ENCODE peak calls at places on chromosomes 1 and 21, in seven cellular contexts. M is SK-N-SH, F is Panc1, C is H1, L is GM12878, E is HCT116, D is HepG2. N is an unnamed sample.

GRCh38 chr1:14300991-14301703 is 297.3 kb upstream of the KAZN start:
- DNase-seq in M (peak), F (no peak), C (no peak), L (no peak), E (no peak), D (no peak), N (no peak)

GRCh38 chr1:243482237-243483022 is 226.6 kb downstream of the SDCCAG8 start:
- DNase-seq in M (peak), F (no peak), C (peak), L (no peak), E (no peak), D (no peak), N (no peak)

GRCh38 chr1:43548285-43549271 is 17.9 kb downstream of the PTPRF start:
- DNase-seq in M (no peak), F (no peak), C (no peak), L (no peak), E (no peak), D (peak), N (no peak)

GRCh38 chr1:7405844-7406500 is 365.1 kb upstream of the VAMP3 start:
- DNase-seq in M (peak), F (no peak), C (peak), L (no peak), E (no peak), D (no peak), N (no peak)

GRCh38 chr1:231719485-231720183 is 93.0 kb downstream of the DISC1 start:
- DNase-seq in M (no peak), F (no peak), C (no peak), L (no peak), E (no peak), D (peak), N (no peak)

GRCh38 chr1:31377361-31377863 is 4.5 kb upstream of the FABP3 start:
- DNase-seq in M (no peak), F (no peak), C (no peak), L (no peak), E (no peak), D (no peak), N (no peak)

GRCh38 chr21:44903054-44903685 is 17.5 kb downstream of the ITGB2 start:
- DNase-seq in M (no peak), F (no peak), C (no peak), L (no peak), E (no peak), D (no peak), N (no peak)

GRCh38 chr1:211337430-211338227 is 11.0 kb downstream of the TRAF5 start:
- DNase-seq in M (no peak), F (no peak), C (peak), L (no peak), E (no peak), D (no peak), N (no peak)

GRCh38 chr1:210647406-210648333 is 319.0 kb downstream of the HHAT start:
- DNase-seq in M (peak), F (no peak), C (no peak), L (no peak), E (no peak), D (no peak), N (no peak)

GRCh38 chr1:8378202-8378601 is 60.3 kb downstream of the SLC45A1 start:
- DNase-seq in M (no peak), F (no peak), C (no peak), L (no peak), E (no peak), D (no peak), N (no peak)

GRCh38 chr1:13513885-13514546 is at the start of gene LRRC38:
- DNase-seq in M (no peak), F (no peak), C (peak), L (no peak), E (no peak), D (no peak), N (no peak)

GRCh38 chr1:111882986-111883560 is 106.4 kb downstream of the KCND3 start:
- DNase-seq in M (no peak), F (no peak), C (no peak), L (no peak), E (no peak), D (no peak), N (no peak)

GRCh38 chr1:163824490-163824889 is 502.7 kb downstream of the NUF2 start:
- DNase-seq in M (no peak), F (no peak), C (no peak), L (no peak), E (no peak), D (no peak), N (no peak)

GRCh38 chr21:15759469-15759868 is 29.7 kb downstream of the USP25 start:
- DNase-seq in M (no peak), F (no peak), C (no peak), L (no peak), E (no peak), D (no peak), N (no peak)

GRCh38 chr1:240559781-240560180 is 52.2 kb downstream of the GREM2 start:
- DNase-seq in M (no peak), F (no peak), C (no peak), L (no peak), E (no peak), D (no peak), N (peak)

GRCh38 chr1:206001476-206001888 is 1.7 kb downstream of the RAB7B start:
- DNase-seq in M (no peak), F (no peak), C (no peak), L (no peak), E (peak), D (no peak), N (peak)
- TF ChIP-seq SIN3A in M (no peak), F (no peak), C (no peak), L (no peak), E (peak), D (no peak), N (no peak)

GRCh38 chr1:24544239-24544638 is 11.6 kb upstream of the NCMAP start:
- DNase-seq in M (no peak), F (no peak), C (no peak), L (no peak), E (no peak), D (no peak), N (no peak)

GRCh38 chr1:24541711-24542346 is 14.1 kb upstream of the NCMAP start:
- DNase-seq in M (peak), F (no peak), C (peak), L (no peak), E (no peak), D (peak), N (no peak)

GRCh38 chr1:24540906-24541710 is 14.8 kb upstream of the NCMAP start:
- DNase-seq in M (no peak), F (peak), C (no peak), L (no peak), E (no peak), D (peak), N (no peak)

GRCh38 chr1:24536391-24536840 is 19.5 kb upstream of the NCMAP start:
- DNase-seq in M (peak), F (no peak), C (no peak), L (peak), E (peak), D (peak), N (no peak)

DNA sequence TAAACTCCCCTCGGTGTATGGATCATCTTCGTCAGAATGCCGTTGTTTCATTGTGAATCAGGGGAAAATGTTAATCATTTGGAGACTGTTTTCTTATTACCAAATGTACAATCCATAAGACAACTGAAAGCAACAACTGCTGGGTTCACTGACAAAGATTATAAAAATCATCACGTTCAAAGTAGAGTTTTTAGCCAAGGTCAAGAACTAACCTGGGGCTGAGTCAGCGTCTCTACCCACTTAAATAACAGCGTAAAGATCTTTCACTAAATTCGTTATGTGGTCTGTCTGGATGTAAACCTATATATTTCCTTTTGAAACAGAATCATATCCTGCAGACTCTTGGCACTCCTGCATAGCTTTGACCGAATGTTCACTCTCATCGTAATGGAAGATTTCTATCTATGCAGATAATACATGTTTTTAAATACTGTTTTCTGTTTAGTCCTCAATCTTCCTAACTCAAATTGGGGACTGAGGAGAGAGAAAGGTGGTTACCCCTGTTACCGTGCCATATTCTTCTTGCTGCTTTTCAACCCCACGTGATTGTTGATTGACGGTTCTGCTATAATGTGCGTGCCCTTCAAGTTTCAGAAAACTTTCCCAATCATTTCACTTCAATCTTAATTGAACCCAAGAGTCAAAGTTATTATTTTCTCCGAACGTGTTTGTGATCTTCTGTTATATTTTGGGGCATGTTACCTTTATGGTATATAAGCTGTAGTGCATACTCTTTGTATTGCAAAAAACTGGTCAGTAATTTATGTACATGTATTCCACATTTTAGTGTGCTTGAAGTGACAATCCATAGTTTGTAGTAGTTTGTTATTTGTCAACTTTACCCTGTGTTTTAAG is 15.6 kb upstream of the NCMAP start:
- DNase-seq in M (no peak), F (no peak), C (no peak), L (no peak), E (no peak), D (no peak), N (no peak)
- TF ChIP-seq SIN3A in M (no peak), F (no peak), C (no peak), L (no peak), E (no peak), D (no peak), N (no peak)

GRCh38 chr1:226797151-226797550 is 58.1 kb upstream of the ITPKB start:
- DNase-seq in M (no peak), F (no peak), C (no peak), L (no peak), E (no peak), D (no peak), N (no peak)

GRCh38 chr1:226793620-226794276 is 54.7 kb upstream of the ITPKB start:
- DNase-seq in M (no peak), F (no peak), C (no peak), L (no peak), E (no peak), D (no peak), N (no peak)

GRCh38 chr1:226800763-226801380 is 61.8 kb upstream of the ITPKB start:
- DNase-seq in M (peak), F (no peak), C (no peak), L (no peak), E (no peak), D (no peak), N (no peak)

GRCh38 chr1:226799634-226800281 is 60.7 kb upstream of the ITPKB start:
- DNase-seq in M (no peak), F (no peak), C (no peak), L (no peak), E (no peak), D (no peak), N (no peak)

DNA sequence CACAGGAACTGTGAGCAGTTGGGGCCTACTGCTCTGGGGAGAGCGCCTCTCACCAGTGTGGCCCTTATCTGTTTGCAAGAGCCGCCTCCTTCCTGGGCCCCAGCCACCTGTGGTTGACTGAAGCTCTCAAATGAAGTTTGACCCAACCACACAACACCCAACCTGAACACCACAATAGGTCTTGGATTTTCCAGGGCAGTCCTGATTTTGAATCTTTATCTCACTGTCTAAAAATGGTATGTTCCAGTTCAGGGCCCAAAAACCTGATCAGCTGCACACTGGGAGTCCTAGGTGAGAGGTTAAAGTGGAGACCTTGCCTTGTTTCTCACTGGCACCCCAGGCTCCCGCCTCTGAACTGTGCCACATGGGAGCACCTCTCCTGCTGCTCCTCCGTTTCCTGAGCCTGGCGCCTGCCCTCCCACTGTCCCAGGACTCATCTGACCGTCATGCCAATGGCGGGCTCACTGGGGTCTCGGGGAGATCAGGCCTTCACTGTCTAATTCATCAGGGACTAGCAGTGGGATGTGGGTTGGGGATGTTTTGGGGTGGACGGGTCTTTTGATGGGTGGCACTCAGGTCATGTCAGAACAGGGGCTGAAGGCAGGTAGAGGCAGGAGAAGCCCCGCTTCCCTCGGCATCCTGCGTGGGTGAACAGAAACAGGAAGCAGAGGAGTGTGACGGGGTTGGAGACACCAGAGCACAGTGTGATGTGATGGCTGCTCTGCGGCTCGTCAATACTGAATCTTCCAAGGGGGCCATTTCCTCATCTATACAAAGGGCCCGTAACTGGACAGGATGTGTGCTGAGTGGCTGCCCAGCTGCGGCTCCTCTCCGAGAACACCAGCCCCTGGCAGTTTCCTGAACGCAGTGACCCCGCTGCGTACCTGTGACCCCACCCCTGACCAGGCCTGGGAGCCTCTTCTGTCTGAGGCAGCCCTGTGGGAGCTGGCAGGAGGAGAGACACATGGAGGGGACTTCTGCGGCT is 59.6 kb upstream of the ITPKB start:
- DNase-seq in M (no peak), F (no peak), C (no peak), L (peak), E (no peak), D (no peak), N (peak)
- TF ChIP-seq SIN3A in M (no peak), F (no peak), C (no peak), L (no peak), E (no peak), D (no peak), N (no peak)

GRCh38 chr1:167683641-167684502 is 37.9 kb upstream of the MPZL1 start:
- DNase-seq in M (peak), F (no peak), C (peak), L (no peak), E (no peak), D (no peak), N (no peak)

GRCh38 chr1:167685844-167686243 is 35.9 kb upstream of the MPZL1 start:
- DNase-seq in M (no peak), F (no peak), C (no peak), L (no peak), E (no peak), D (no peak), N (no peak)

GRCh38 chr1:167690053-167690452 is 31.7 kb upstream of the MPZL1 start:
- DNase-seq in M (no peak), F (no peak), C (no peak), L (no peak), E (no peak), D (no peak), N (no peak)

GRCh38 chr1:167689569-167689925 is 32.2 kb upstream of the MPZL1 start:
- DNase-seq in M (no peak), F (no peak), C (no peak), L (no peak), E (no peak), D (peak), N (no peak)

GRCh38 chr1:167687919-167688519 is 33.8 kb upstream of the MPZL1 start:
- DNase-seq in M (peak), F (peak), C (peak), L (peak), E (peak), D (peak), N (peak)
- TF ChIP-seq SIN3A in M (no peak), F (no peak), C (no peak), L (no peak), E (no peak), D (no peak), N (no peak)